ENCODE peak calls at places on chromosome 9, in four cellular contexts. One of them, this sample, is unnamed. For H3K9me3, the result is how much of the 10 kb centered on the place peaks cover.

GRCh38 chr9:116435706-116436105 is 251.4 kb upstream of the TRIM32 start:
- DNase-seq in stomach: no peak
- DNase-seq in transverse colon: no peak
- DNase-seq in kidney: no peak
- DNase-seq in this sample: no peak

GRCh38 chr9:28301281-28301680 is 728.0 kb upstream of the C9orf72 start:
- DNase-seq in transverse colon: no peak
- DNase-seq in stomach: no peak
- DNase-seq in kidney: no peak
- DNase-seq in this sample: no peak

GRCh38 chr9:85700330-85700729 is 41.4 kb downstream of the AGTPBP1 start:
- DNase-seq in transverse colon: no peak
- DNase-seq in stomach: no peak
- DNase-seq in kidney: no peak
- DNase-seq in this sample: no peak

GRCh38 chr9:70228098-70228497 is 30.7 kb upstream of the SMC5 start:
- DNase-seq in kidney: no peak
- DNase-seq in stomach: no peak
- DNase-seq in transverse colon: no peak
- DNase-seq in this sample: no peak

GRCh38 chr9:76403352-76403751 is 9.1 kb upstream of the RFK start:
- DNase-seq in stomach: no peak
- DNase-seq in kidney: no peak
- DNase-seq in transverse colon: no peak
- DNase-seq in this sample: no peak

GRCh38 chr9:95213102-95213501 is 104.4 kb downstream of the FANCC start:
- DNase-seq in stomach: no peak
- DNase-seq in kidney: no peak
- DNase-seq in transverse colon: no peak
- DNase-seq in this sample: no peak

GRCh38 chr9:14347408-14348224 is 33.7 kb upstream of the NFIB start:
- DNase-seq in transverse colon: peak
- DNase-seq in stomach: no peak
- DNase-seq in kidney: peak
- DNase-seq in this sample: no peak

GRCh38 chr9:7387844-7388243 is 411.7 kb downstream of the DMAC1 start:
- DNase-seq in kidney: no peak
- DNase-seq in stomach: no peak
- DNase-seq in transverse colon: no peak
- DNase-seq in this sample: no peak

GRCh38 chr9:91151741-91152095 is 210.0 kb downstream of the AUH start:
- DNase-seq in kidney: no peak
- DNase-seq in transverse colon: no peak
- DNase-seq in stomach: no peak
- DNase-seq in this sample: no peak

GRCh38 chr9:128724744-128725211 is 851 bp upstream of the ZDHHC12 start:
- DNase-seq in kidney: peak
- DNase-seq in stomach: peak
- DNase-seq in transverse colon: peak
- DNase-seq in this sample: peak

GRCh38 chr9:3001311-3001710 is 157.4 kb upstream of the PUM3 start:
- DNase-seq in stomach: no peak
- DNase-seq in kidney: no peak
- DNase-seq in transverse colon: no peak
- DNase-seq in this sample: no peak

GRCh38 chr9:106964822-106965525 is 102.0 kb downstream of the ZNF462 start:
- DNase-seq in kidney: no peak
- DNase-seq in stomach: no peak
- DNase-seq in transverse colon: no peak
- DNase-seq in this sample: no peak

GRCh38 chr9:117771162-117771561 is 67.0 kb downstream of the TLR4 start:
- DNase-seq in transverse colon: no peak
- DNase-seq in kidney: no peak
- DNase-seq in stomach: no peak
- DNase-seq in this sample: no peak

GRCh38 chr9:91711755-91712591 is 238.1 kb downstream of the ROR2 start:
- DNase-seq in kidney: no peak
- DNase-seq in transverse colon: peak
- DNase-seq in stomach: no peak
- DNase-seq in this sample: no peak

GRCh38 chr9:95104088-95104960 is 213.2 kb downstream of the FANCC start:
- DNase-seq in stomach: no peak
- DNase-seq in transverse colon: no peak
- DNase-seq in kidney: peak
- DNase-seq in this sample: no peak

GRCh38 chr9:111984075-111984802 is 87.6 kb downstream of the UGCG start:
- DNase-seq in transverse colon: no peak
- DNase-seq in kidney: no peak
- DNase-seq in stomach: no peak
- DNase-seq in this sample: no peak

GRCh38 chr9:69963728-69964127 is 79.9 kb upstream of the MAMDC2 start:
- DNase-seq in stomach: no peak
- DNase-seq in transverse colon: no peak
- DNase-seq in kidney: no peak
- DNase-seq in this sample: no peak

GRCh38 chr9:99024959-99025358 is 80.0 kb upstream of the TGFBR1 start:
- DNase-seq in transverse colon: no peak
- DNase-seq in kidney: no peak
- DNase-seq in stomach: no peak
- DNase-seq in this sample: no peak

GRCh38 chr9:116411506-116411905 is 257.9 kb downstream of the PAPPA start:
- DNase-seq in transverse colon: no peak
- DNase-seq in stomach: no peak
- DNase-seq in kidney: no peak
- DNase-seq in this sample: no peak

GRCh38 chr9:136156216-136157120 is 37.8 kb upstream of the TMEM250 start:
- DNase-seq in stomach: no peak
- DNase-seq in transverse colon: no peak
- DNase-seq in kidney: peak
- DNase-seq in this sample: no peak

GRCh38 chr9:76893395-76893932 is 12.4 kb downstream of the PRUNE2 start:
- DNase-seq in transverse colon: no peak
- DNase-seq in stomach: no peak
- DNase-seq in kidney: no peak
- DNase-seq in this sample: no peak

GRCh38 chr9:136105398-136106135 is 10.5 kb upstream of the NACC2 start:
- DNase-seq in stomach: no peak
- DNase-seq in transverse colon: no peak
- DNase-seq in kidney: peak
- DNase-seq in this sample: no peak

GRCh38 chr9:104326912-104327311 is 177.2 kb upstream of the OR13F1 start:
- DNase-seq in kidney: no peak
- DNase-seq in stomach: no peak
- DNase-seq in transverse colon: no peak
- DNase-seq in this sample: no peak

GRCh38 chr9:68740561-68740960 is 35.5 kb downstream of the PIP5K1B start:
- DNase-seq in stomach: peak
- DNase-seq in kidney: no peak
- DNase-seq in transverse colon: peak
- DNase-seq in this sample: no peak

GRCh38 chr9:37034320-37034937 is 361 bp upstream of the PAX5 start:
- DNase-seq in stomach: no peak
- DNase-seq in kidney: no peak
- DNase-seq in transverse colon: peak
- DNase-seq in this sample: no peak

GRCh38 chr9:117224676-117225075 is 190.2 kb downstream of the ASTN2 start:
- DNase-seq in kidney: no peak
- DNase-seq in transverse colon: no peak
- DNase-seq in stomach: no peak
- DNase-seq in this sample: no peak

GRCh38 chr9:128473104-128473503 is 17.3 kb downstream of the ODF2 start:
- DNase-seq in kidney: no peak
- DNase-seq in stomach: no peak
- DNase-seq in transverse colon: no peak
- DNase-seq in this sample: no peak

DNA sequence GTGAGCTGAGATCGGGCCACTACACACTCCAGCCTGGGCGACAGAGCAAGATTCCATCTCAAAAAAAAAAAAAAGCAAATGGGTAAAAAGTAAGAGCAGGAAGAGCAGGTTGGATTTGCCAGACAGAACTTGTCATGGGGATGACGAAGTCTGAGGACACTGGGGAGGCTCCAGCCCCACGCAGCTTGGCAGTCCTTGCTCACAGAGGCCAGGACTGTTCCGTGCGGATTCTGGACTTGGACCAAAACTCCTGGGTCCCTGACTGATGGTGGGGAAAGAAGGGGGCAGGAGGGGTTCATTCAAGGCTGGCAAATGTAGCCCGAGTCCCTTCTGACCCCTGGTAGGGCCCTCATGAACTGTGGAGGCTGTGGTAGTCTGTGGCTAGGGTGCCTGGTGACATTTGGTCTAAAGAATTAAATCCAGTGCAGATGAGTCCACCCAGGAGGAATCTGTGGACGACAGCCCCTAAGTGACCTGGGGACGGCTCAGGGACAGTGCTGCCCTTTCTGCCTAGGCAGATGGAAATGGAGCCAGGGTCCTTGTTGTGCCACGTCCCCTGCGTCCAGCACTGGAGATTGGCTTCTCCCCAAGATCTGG is 3.1 kb downstream of the FGD3 start:
- DNase-seq in kidney: no peak
- DNase-seq in stomach: no peak
- DNase-seq in transverse colon: no peak
- DNase-seq in this sample: no peak
- H3K27ac ChIP-seq in kidney: no peak
- H3K27ac ChIP-seq in stomach: no peak
- H3K27ac ChIP-seq in transverse colon: no peak
- H3K27ac ChIP-seq in this sample: no peak

GRCh38 chr9:103078581-103078980 is 83.4 kb downstream of the CYLC2 start:
- DNase-seq in kidney: no peak
- DNase-seq in stomach: no peak
- DNase-seq in transverse colon: no peak
- DNase-seq in this sample: no peak
- H3K9me3 ChIP-seq in kidney: under half
- H3K9me3 ChIP-seq in stomach: under half
- H3K9me3 ChIP-seq in transverse colon: under half
- H3K9me3 ChIP-seq in this sample: under half

GRCh38 chr9:133955821-133956411 is 36.2 kb downstream of the VAV2 start:
- DNase-seq in transverse colon: peak
- DNase-seq in kidney: peak
- DNase-seq in stomach: no peak
- DNase-seq in this sample: no peak
- TF ChIP-seq CTCF in transverse colon: no peak
- TF ChIP-seq CTCF in kidney: no peak
- TF ChIP-seq CTCF in stomach: no peak
- TF ChIP-seq CTCF in this sample: no peak

GRCh38 chr9:114183006-114183405 is 27.7 kb downstream of the COL27A1 start:
- DNase-seq in kidney: peak
- DNase-seq in stomach: no peak
- DNase-seq in transverse colon: no peak
- DNase-seq in this sample: no peak

GRCh38 chr9:114180701-114181582 is 25.6 kb downstream of the COL27A1 start:
- DNase-seq in stomach: no peak
- DNase-seq in kidney: peak
- DNase-seq in transverse colon: no peak
- DNase-seq in this sample: no peak

GRCh38 chr9:114184071-114184470 is 28.7 kb downstream of the COL27A1 start:
- DNase-seq in transverse colon: no peak
- DNase-seq in kidney: peak
- DNase-seq in stomach: no peak
- DNase-seq in this sample: no peak

GRCh38 chr9:114179516-114179915 is 24.2 kb downstream of the COL27A1 start:
- DNase-seq in transverse colon: no peak
- DNase-seq in kidney: no peak
- DNase-seq in stomach: no peak
- DNase-seq in this sample: no peak

DNA sequence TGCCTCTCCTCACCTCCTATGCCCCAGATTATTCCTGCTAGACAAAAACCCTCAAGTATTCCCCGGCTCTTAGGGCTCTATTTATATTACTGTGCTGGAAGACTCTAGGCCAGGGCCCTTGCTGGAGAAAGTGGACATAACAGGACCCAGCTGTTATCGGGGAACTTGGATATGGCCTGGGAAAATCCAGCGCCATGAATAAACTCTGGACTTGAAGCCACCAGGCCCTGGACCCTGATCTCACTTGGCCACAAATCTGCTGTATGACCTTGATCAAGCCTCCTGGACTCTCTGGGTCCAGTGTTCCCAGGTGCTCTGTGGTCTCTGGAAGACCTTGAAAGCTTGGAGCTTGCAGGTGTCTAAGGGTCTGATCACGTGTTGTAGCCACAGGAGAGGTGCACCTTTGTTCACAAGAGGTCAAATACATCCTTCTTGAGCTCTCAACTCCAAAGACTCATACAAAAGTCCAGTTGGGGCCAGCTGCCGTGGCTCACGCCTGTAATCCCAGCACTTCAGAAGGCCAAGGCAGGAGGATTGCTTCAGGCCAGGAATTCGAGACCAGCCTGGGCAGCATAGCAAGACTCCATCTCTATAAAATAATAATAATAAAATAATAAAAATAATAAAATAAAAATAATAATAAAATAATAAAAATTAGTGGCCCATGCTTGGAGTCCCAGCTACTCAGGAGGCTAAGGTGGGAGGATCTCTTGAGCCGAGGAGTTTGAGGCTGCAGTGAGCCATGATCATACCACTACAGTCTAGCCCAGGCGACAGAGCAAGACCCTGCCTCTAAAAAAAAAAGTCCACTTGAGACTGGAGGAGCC is 26.5 kb downstream of the COL27A1 start:
- DNase-seq in stomach: no peak
- DNase-seq in transverse colon: no peak
- DNase-seq in kidney: peak
- DNase-seq in this sample: no peak
- H3K27ac ChIP-seq in stomach: peak
- H3K27ac ChIP-seq in transverse colon: peak
- H3K27ac ChIP-seq in kidney: peak
- H3K27ac ChIP-seq in this sample: no peak

DNA sequence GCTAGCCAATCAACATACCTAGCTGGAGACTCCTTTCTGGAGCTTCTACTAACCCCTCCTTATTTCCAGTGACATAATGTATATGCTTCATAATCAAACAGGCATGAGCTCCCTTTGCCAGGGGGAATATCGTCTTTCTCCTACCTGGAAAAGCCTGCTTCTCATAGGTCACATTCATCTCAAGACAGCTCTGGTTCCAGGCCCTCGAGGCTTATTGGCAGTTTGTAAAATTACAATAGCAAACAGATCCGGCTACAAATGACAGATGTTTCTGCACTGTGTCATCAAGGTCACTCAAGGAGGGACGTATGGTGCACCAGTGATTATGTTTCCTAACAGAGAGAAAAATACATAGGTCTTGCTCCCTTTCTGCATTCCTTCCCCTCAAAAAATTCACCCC is 140.0 kb downstream of the SAXO1 start:
- DNase-seq in stomach: no peak
- DNase-seq in transverse colon: no peak
- DNase-seq in kidney: no peak
- DNase-seq in this sample: no peak
- H3K9me3 ChIP-seq in stomach: under half
- H3K9me3 ChIP-seq in transverse colon: under half
- H3K9me3 ChIP-seq in kidney: under half
- H3K9me3 ChIP-seq in this sample: under half

This sample was measured in CD4-positive, alpha-beta T cell.